ENCODE peak calls at places on chromosomes 11 and 22, in five cellular contexts. W is upper lobe of right lung, S is C1 segment of cervical spinal cord, B is GM04503, X is NCI-H1417. T is an unnamed sample.

GRCh38 chr11:104968856-104969776 is 742 bp upstream of the CASP4 start:
- DNase-seq in X (peak; percentile 30), S (no peak), B (no peak), W (peak; percentile 60), T (peak; percentile 5)

GRCh38 chr11:64675417-64676252 is 47.4 kb downstream of the NRXN2 start:
- DNase-seq in W (no peak), B (peak; percentile 68), X (no peak), S (no peak), T (peak; percentile 94)

GRCh38 chr11:32890843-32891656 is 1.6 kb upstream of the QSER1 start:
- DNase-seq in X (peak; percentile 52), W (no peak), B (no peak), S (no peak), T (no peak)

GRCh38 chr22:22881116-22882032 is 6.2 kb upstream of the IGLL5 start:
- DNase-seq in X (no peak), W (no peak), B (no peak), S (no peak), T (no peak)

GRCh38 chr11:102683277-102683676 is 22.3 kb downstream of the MMP27 start:
- DNase-seq in B (no peak), W (no peak), S (no peak), X (no peak), T (no peak)

GRCh38 chr11:69630009-69630870 is 10.7 kb upstream of the CCND1 start:
- DNase-seq in W (no peak), B (no peak), X (no peak), S (no peak), T (peak; percentile 52)

GRCh38 chr11:9738126-9738525 is 74.2 kb downstream of the SWAP70 start:
- DNase-seq in W (no peak), X (peak; percentile 53), S (no peak), B (no peak), T (no peak)

GRCh38 chr22:37449281-37449680 is 22.0 kb upstream of the ELFN2 start:
- DNase-seq in W (no peak), X (no peak), S (no peak), B (no peak), T (no peak)

GRCh38 chr11:111911563-111912401 is at the start of gene CRYAB:
- DNase-seq in S (peak; percentile 43), X (no peak), B (peak; percentile 98), W (peak; percentile 78), T (peak; percentile 71)

GRCh38 chr11:128520886-128521696 is 66.3 kb downstream of the ETS1 start:
- DNase-seq in S (no peak), B (no peak), X (no peak), W (no peak), T (no peak)

GRCh38 chr11:99069831-99070444 is 49.2 kb downstream of the CNTN5 start:
- DNase-seq in S (no peak), X (no peak), W (no peak), B (no peak), T (peak; percentile 26)

GRCh38 chr11:120056301-120057027 is 81.4 kb downstream of the TRIM29 start:
- DNase-seq in W (no peak), X (no peak), S (no peak), B (no peak), T (no peak)

GRCh38 chr11:131770801-131771200 is 400.4 kb downstream of the NTM start:
- DNase-seq in W (no peak), S (no peak), X (no peak), B (no peak), T (no peak)

GRCh38 chr11:125022551-125022950 is 40.6 kb upstream of the SLC37A2 start:
- DNase-seq in B (no peak), S (no peak), X (no peak), W (no peak), T (no peak)

GRCh38 chr22:47067911-47068654 is 305.6 kb downstream of the TBC1D22A start:
- DNase-seq in B (no peak), X (no peak), W (peak; percentile 54), S (no peak), T (no peak)

GRCh38 chr22:41603873-41604332 is 14.3 kb upstream of the PMM1 start:
- DNase-seq in W (no peak), S (no peak), B (no peak), X (no peak), T (no peak)